ENCODE peak calls at places on chromosomes 11 and 22, in eight cellular contexts. O is heart left ventricle; M is activated T-cell treated with anti-CD3 and anti-CD28 coated beads, Interleukin-2, amount 50 U/mL, for 4 hours; V is stimulated activated CD4-positive, alpha-beta T cell treated with anti-CD3 and anti-CD28 coated beads, Interleukin-4, amount 100 ng/mL, for 1 hour; L is A172; J is stimulated activated naive CD4-positive, alpha-beta T cell; C is GM04503; S is midbrain. W is an unnamed sample.

GRCh38 chr11:133228406-133229330 is 303.6 kb downstream of the OPCML start:
- DNase-seq in V (no peak), M (no peak), L (no peak), J (no peak), S (peak; percentile 20), O (peak; percentile 13), C (no peak), W (no peak)

GRCh38 chr11:92886243-92886905 is 83.1 kb upstream of the MTNR1B start:
- DNase-seq in S (peak; percentile 73), O (peak; percentile 18), J (no peak), M (no peak), V (no peak), L (peak; percentile 38), C (no peak), W (peak; percentile 70)

GRCh38 chr22:49372530-49373288 is 455.0 kb downstream of the BRD1 start:
- DNase-seq in J (no peak), V (no peak), C (no peak), L (peak; percentile 91), O (no peak), S (no peak), M (no peak), W (no peak)

GRCh38 chr11:110297726-110298297 is 1.4 kb upstream of the RDX start:
- DNase-seq in C (no peak), S (peak; percentile 5), V (no peak), L (no peak), J (no peak), M (no peak), O (no peak), W (peak; percentile 31)

GRCh38 chr11:85884581-85885021 is 29.4 kb downstream of the CCDC83 start:
- DNase-seq in J (no peak), S (no peak), L (peak; percentile 45), C (no peak), O (no peak), M (no peak), V (no peak), W (no peak)

GRCh38 chr11:4459470-4459869 is 10.4 kb downstream of the OR52K2 start:
- DNase-seq in L (no peak), O (no peak), M (no peak), V (no peak), S (peak; percentile 6), J (no peak), C (no peak), W (no peak)

GRCh38 chr11:34439521-34440258 is 956 bp downstream of the CAT start:
- DNase-seq in C (no peak), M (no peak), L (no peak), J (no peak), S (no peak), O (no peak), V (no peak), W (no peak)

GRCh38 chr11:1147792-1148191 is 10.0 kb upstream of the MUC5AC start:
- DNase-seq in J (no peak), M (no peak), S (no peak), V (no peak), C (no peak), O (no peak), L (no peak), W (no peak)

GRCh38 chr11:9285850-9286587 is 20.9 kb upstream of the DENND5A start:
- DNase-seq in J (no peak), O (peak; percentile 30), V (no peak), L (no peak), C (no peak), M (no peak), S (no peak), W (no peak)

GRCh38 chr11:74138572-74138971 is 32.2 kb downstream of the C2CD3 start:
- DNase-seq in J (no peak), L (peak; percentile 97), O (peak; percentile 23), C (peak; percentile 91), V (no peak), M (no peak), S (peak; percentile 26), W (peak; percentile 93)

GRCh38 chr11:15177491-15177890 is 62.8 kb downstream of the INSC start:
- DNase-seq in S (no peak), M (no peak), V (no peak), L (no peak), O (no peak), J (no peak), C (no peak), W (no peak)

W was measured in fibroblast of pulmonary artery.